ENCODE peak calls at places on chromosomes 13 and 19, in five cellular contexts. One of them, this sample, is unnamed.

GRCh38 chr13:80338781-80339577 is 1.9 kb downstream of the SPRY2 start:
- DNase-seq in body of pancreas: peak
- DNase-seq in foreskin fibroblast: peak
- DNase-seq in OCI-LY7: no peak
- DNase-seq in stomach: peak
- DNase-seq in this sample: peak

GRCh38 chr13:38905081-38905480 is 85.5 kb downstream of the STOML3 start:
- DNase-seq in body of pancreas: peak
- DNase-seq in foreskin fibroblast: no peak
- DNase-seq in OCI-LY7: no peak
- DNase-seq in stomach: no peak
- DNase-seq in this sample: no peak

GRCh38 chr13:41130356-41130755 is 2.2 kb downstream of the KBTBD6 start:
- DNase-seq in body of pancreas: no peak
- DNase-seq in foreskin fibroblast: no peak
- DNase-seq in OCI-LY7: peak
- DNase-seq in stomach: no peak
- DNase-seq in this sample: no peak

GRCh38 chr13:42524487-42525034 is 49.4 kb upstream of the TNFSF11 start:
- DNase-seq in body of pancreas: peak
- DNase-seq in foreskin fibroblast: no peak
- DNase-seq in OCI-LY7: no peak
- DNase-seq in stomach: no peak
- DNase-seq in this sample: no peak

GRCh38 chr13:103517066-103517767 is 451.0 kb upstream of the SLC10A2 start:
- DNase-seq in body of pancreas: no peak
- DNase-seq in foreskin fibroblast: no peak
- DNase-seq in OCI-LY7: no peak
- DNase-seq in stomach: no peak
- DNase-seq in this sample: no peak

GRCh38 chr19:58001895-58002369 is 688 bp downstream of the ZNF606 start:
- DNase-seq in body of pancreas: no peak
- DNase-seq in foreskin fibroblast: no peak
- DNase-seq in OCI-LY7: no peak
- DNase-seq in stomach: no peak
- DNase-seq in this sample: no peak

GRCh38 chr13:50713849-50714248 is 129.6 kb downstream of the DLEU7 start:
- DNase-seq in body of pancreas: peak
- DNase-seq in foreskin fibroblast: peak
- DNase-seq in OCI-LY7: peak
- DNase-seq in stomach: no peak
- DNase-seq in this sample: no peak

GRCh38 chr13:112903071-112903577 is 65.9 kb upstream of the MCF2L start:
- DNase-seq in body of pancreas: no peak
- DNase-seq in foreskin fibroblast: no peak
- DNase-seq in OCI-LY7: no peak
- DNase-seq in stomach: no peak
- DNase-seq in this sample: peak

GRCh38 chr13:90534617-90535340 is 812.7 kb upstream of the MIR17HG start:
- DNase-seq in body of pancreas: no peak
- DNase-seq in foreskin fibroblast: no peak
- DNase-seq in OCI-LY7: no peak
- DNase-seq in stomach: no peak
- DNase-seq in this sample: no peak

GRCh38 chr19:46932346-46932745 is 71.5 kb downstream of the ARHGAP35 start:
- DNase-seq in body of pancreas: no peak
- DNase-seq in foreskin fibroblast: no peak
- DNase-seq in OCI-LY7: no peak
- DNase-seq in stomach: no peak
- DNase-seq in this sample: no peak

GRCh38 chr13:70170689-70171088 is 62.4 kb upstream of the KLHL1 start:
- DNase-seq in body of pancreas: no peak
- DNase-seq in foreskin fibroblast: no peak
- DNase-seq in OCI-LY7: no peak
- DNase-seq in stomach: no peak
- DNase-seq in this sample: no peak

GRCh38 chr19:12244370-12244769 is 50.3 kb downstream of the ZNF44 start:
- DNase-seq in body of pancreas: no peak
- DNase-seq in foreskin fibroblast: no peak
- DNase-seq in OCI-LY7: peak
- DNase-seq in stomach: no peak
- DNase-seq in this sample: no peak

GRCh38 chr19:52640916-52641315 is 2.8 kb upstream of the ZNF83 start:
- DNase-seq in body of pancreas: no peak
- DNase-seq in foreskin fibroblast: peak
- DNase-seq in OCI-LY7: no peak
- DNase-seq in stomach: no peak
- DNase-seq in this sample: peak

GRCh38 chr13:74132152-74132767 is 1.9 kb downstream of the KLF12 start:
- DNase-seq in body of pancreas: no peak
- DNase-seq in foreskin fibroblast: no peak
- DNase-seq in OCI-LY7: peak
- DNase-seq in stomach: no peak
- DNase-seq in this sample: no peak

GRCh38 chr13:51453308-51453958 is 597 bp upstream of the INTS6 start:
- DNase-seq in body of pancreas: no peak
- DNase-seq in foreskin fibroblast: no peak
- DNase-seq in OCI-LY7: peak
- DNase-seq in stomach: no peak
- DNase-seq in this sample: no peak

GRCh38 chr13:24500977-24501376 is 11.6 kb downstream of the PARP4 start:
- DNase-seq in body of pancreas: no peak
- DNase-seq in foreskin fibroblast: peak
- DNase-seq in OCI-LY7: no peak
- DNase-seq in stomach: no peak
- DNase-seq in this sample: no peak

GRCh38 chr13:79658333-79658975 is 177.5 kb downstream of the NDFIP2 start:
- DNase-seq in body of pancreas: no peak
- DNase-seq in foreskin fibroblast: no peak
- DNase-seq in OCI-LY7: no peak
- DNase-seq in stomach: no peak
- DNase-seq in this sample: no peak

GRCh38 chr13:67119481-67119883 is 110.7 kb downstream of the PCDH9 start:
- DNase-seq in body of pancreas: no peak
- DNase-seq in foreskin fibroblast: peak
- DNase-seq in OCI-LY7: no peak
- DNase-seq in stomach: no peak
- DNase-seq in this sample: no peak

GRCh38 chr19:56566904-56567273 is 379 bp upstream of the ZNF470 start:
- DNase-seq in body of pancreas: peak
- DNase-seq in foreskin fibroblast: peak
- DNase-seq in OCI-LY7: no peak
- DNase-seq in stomach: peak
- DNase-seq in this sample: no peak

GRCh38 chr19:29546583-29547190 is 20.9 kb downstream of the VSTM2B start:
- DNase-seq in body of pancreas: no peak
- DNase-seq in foreskin fibroblast: no peak
- DNase-seq in OCI-LY7: no peak
- DNase-seq in stomach: no peak
- DNase-seq in this sample: no peak

GRCh38 chr13:26050568-26051230 is 1.1 kb downstream of the SHISA2 start:
- DNase-seq in body of pancreas: no peak
- DNase-seq in foreskin fibroblast: no peak
- DNase-seq in OCI-LY7: no peak
- DNase-seq in stomach: peak
- DNase-seq in this sample: peak

GRCh38 chr19:3451451-3451866 is 28.9 kb downstream of the SMIM24 start:
- DNase-seq in body of pancreas: no peak
- DNase-seq in foreskin fibroblast: no peak
- DNase-seq in OCI-LY7: no peak
- DNase-seq in stomach: no peak
- DNase-seq in this sample: no peak

GRCh38 chr19:19238126-19238894 is 26.6 kb downstream of the NCAN start:
- DNase-seq in body of pancreas: no peak
- DNase-seq in foreskin fibroblast: no peak
- DNase-seq in OCI-LY7: no peak
- DNase-seq in stomach: no peak
- DNase-seq in this sample: no peak

GRCh38 chr19:55667958-55668357 is 7.1 kb upstream of the EPN1 start:
- DNase-seq in body of pancreas: peak
- DNase-seq in foreskin fibroblast: no peak
- DNase-seq in OCI-LY7: no peak
- DNase-seq in stomach: peak
- DNase-seq in this sample: no peak

GRCh38 chr19:13016245-13016627 is 21.0 kb downstream of the NFIX start:
- DNase-seq in body of pancreas: no peak
- DNase-seq in foreskin fibroblast: no peak
- DNase-seq in OCI-LY7: no peak
- DNase-seq in stomach: no peak
- DNase-seq in this sample: no peak

GRCh38 chr19:2095338-2095938 is 688 bp downstream of the MOB3A start:
- DNase-seq in body of pancreas: no peak
- DNase-seq in foreskin fibroblast: no peak
- DNase-seq in OCI-LY7: peak
- DNase-seq in stomach: no peak
- DNase-seq in this sample: no peak

GRCh38 chr13:26601669-26602068 is 44.2 kb downstream of the WASF3 start:
- DNase-seq in body of pancreas: no peak
- DNase-seq in foreskin fibroblast: peak
- DNase-seq in OCI-LY7: peak
- DNase-seq in stomach: no peak
- DNase-seq in this sample: no peak

GRCh38 chr13:57552441-57552840 is 79.1 kb upstream of the PCDH17 start:
- DNase-seq in body of pancreas: no peak
- DNase-seq in foreskin fibroblast: no peak
- DNase-seq in OCI-LY7: no peak
- DNase-seq in stomach: no peak
- DNase-seq in this sample: no peak

GRCh38 chr19:2327773-2328400 is 499 bp downstream of the LSM7 start:
- DNase-seq in body of pancreas: peak
- DNase-seq in foreskin fibroblast: peak
- DNase-seq in OCI-LY7: peak
- DNase-seq in stomach: peak
- DNase-seq in this sample: peak

GRCh38 chr19:47860602-47861297 is 1.7 kb downstream of the TPRX2 start:
- DNase-seq in body of pancreas: no peak
- DNase-seq in foreskin fibroblast: no peak
- DNase-seq in OCI-LY7: no peak
- DNase-seq in stomach: no peak
- DNase-seq in this sample: no peak

GRCh38 chr19:40908981-40909380 is 26.9 kb upstream of the CYP2A7 start:
- DNase-seq in body of pancreas: no peak
- DNase-seq in foreskin fibroblast: no peak
- DNase-seq in OCI-LY7: no peak
- DNase-seq in stomach: no peak
- DNase-seq in this sample: no peak

GRCh38 chr19:2385053-2385721 is 25.1 kb downstream of the TMPRSS9 start:
- DNase-seq in body of pancreas: peak
- DNase-seq in foreskin fibroblast: peak
- DNase-seq in OCI-LY7: peak
- DNase-seq in stomach: no peak
- DNase-seq in this sample: peak

GRCh38 chr13:31191748-31192147 is 8.0 kb upstream of the B3GLCT start:
- DNase-seq in body of pancreas: no peak
- DNase-seq in foreskin fibroblast: no peak
- DNase-seq in OCI-LY7: no peak
- DNase-seq in stomach: no peak
- DNase-seq in this sample: no peak

GRCh38 chr19:17079710-17080440 is 4.3 kb downstream of the MYO9B start:
- DNase-seq in body of pancreas: peak
- DNase-seq in foreskin fibroblast: peak
- DNase-seq in OCI-LY7: peak
- DNase-seq in stomach: peak
- DNase-seq in this sample: no peak
- TF ChIP-seq CTCF in body of pancreas: peak
- TF ChIP-seq CTCF in foreskin fibroblast: peak
- TF ChIP-seq CTCF in OCI-LY7: peak
- TF ChIP-seq CTCF in stomach: peak
- TF ChIP-seq CTCF in this sample: no peak

GRCh38 chr19:34556500-34556899 is 74.9 kb downstream of the WTIP start:
- DNase-seq in body of pancreas: peak
- DNase-seq in foreskin fibroblast: peak
- DNase-seq in OCI-LY7: peak
- DNase-seq in stomach: no peak
- DNase-seq in this sample: peak
- TF ChIP-seq CTCF in body of pancreas: peak
- TF ChIP-seq CTCF in foreskin fibroblast: peak
- TF ChIP-seq CTCF in OCI-LY7: peak
- TF ChIP-seq CTCF in stomach: no peak
- TF ChIP-seq CTCF in this sample: peak

DNA sequence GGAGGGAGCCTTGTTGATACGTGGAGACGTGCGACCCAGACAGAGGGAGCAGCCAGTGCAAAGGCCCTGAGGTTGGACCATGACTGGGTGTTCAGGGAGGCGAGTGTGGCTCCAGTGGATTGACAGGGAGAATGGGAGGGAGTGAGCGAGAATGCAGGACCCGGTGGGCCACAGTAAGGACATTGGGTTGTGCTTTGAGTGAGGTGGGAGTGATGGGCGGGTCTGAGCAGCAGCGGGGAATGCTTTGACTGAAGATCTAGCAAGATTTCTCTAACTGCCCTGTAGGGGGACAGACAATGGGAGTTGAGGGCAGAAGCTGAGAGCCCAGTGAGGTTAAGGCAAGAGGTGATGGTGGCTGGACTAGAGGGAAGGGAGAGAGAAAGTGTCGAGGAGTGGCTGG is 7.7 kb upstream of the NANOS2 start:
- DNase-seq in body of pancreas: no peak
- DNase-seq in foreskin fibroblast: no peak
- DNase-seq in OCI-LY7: peak
- DNase-seq in stomach: no peak
- DNase-seq in this sample: peak
- TF ChIP-seq CTCF in body of pancreas: no peak
- TF ChIP-seq CTCF in foreskin fibroblast: no peak
- TF ChIP-seq CTCF in OCI-LY7: peak
- TF ChIP-seq CTCF in stomach: no peak
- TF ChIP-seq CTCF in this sample: peak

GRCh38 chr19:38676878-38677646 is 29.6 kb downstream of the ACTN4 start:
- DNase-seq in body of pancreas: no peak
- DNase-seq in foreskin fibroblast: no peak
- DNase-seq in OCI-LY7: no peak
- DNase-seq in stomach: no peak
- DNase-seq in this sample: no peak

GRCh38 chr19:38674388-38675133 is 27.1 kb downstream of the ACTN4 start:
- DNase-seq in body of pancreas: no peak
- DNase-seq in foreskin fibroblast: no peak
- DNase-seq in OCI-LY7: no peak
- DNase-seq in stomach: no peak
- DNase-seq in this sample: no peak

GRCh38 chr19:38673030-38673429 is 25.6 kb downstream of the ACTN4 start:
- DNase-seq in body of pancreas: no peak
- DNase-seq in foreskin fibroblast: no peak
- DNase-seq in OCI-LY7: no peak
- DNase-seq in stomach: no peak
- DNase-seq in this sample: no peak

GRCh38 chr19:38676023-38676877 is 28.8 kb downstream of the ACTN4 start:
- DNase-seq in body of pancreas: no peak
- DNase-seq in foreskin fibroblast: peak
- DNase-seq in OCI-LY7: peak
- DNase-seq in stomach: no peak
- DNase-seq in this sample: no peak

GRCh38 chr19:38675611-38676010 is 28.2 kb downstream of the ACTN4 start:
- DNase-seq in body of pancreas: no peak
- DNase-seq in foreskin fibroblast: no peak
- DNase-seq in OCI-LY7: no peak
- DNase-seq in stomach: no peak
- DNase-seq in this sample: no peak
- TF ChIP-seq CTCF in body of pancreas: no peak
- TF ChIP-seq CTCF in foreskin fibroblast: no peak
- TF ChIP-seq CTCF in OCI-LY7: no peak
- TF ChIP-seq CTCF in stomach: no peak
- TF ChIP-seq CTCF in this sample: peak